ENCODE peak calls at places on chromosome 21, in nine cellular contexts. One of them, this sample, is unnamed.

GRCh38 chr21:31570824-31571425 is 88.6 kb upstream of the SOD1 start:
- DNase-seq in PC-3: no peak
- DNase-seq in tibial nerve: no peak
- DNase-seq in H54: no peak
- DNase-seq in T follicular helper cell: no peak
- DNase-seq in omental fat pad: no peak
- DNase-seq in BE2C: no peak
- DNase-seq in AG10803: no peak
- DNase-seq in stromal cell of bone marrow: no peak
- DNase-seq in this sample: no peak

GRCh38 chr21:25907573-25908275 is 173.0 kb downstream of the GABPA start:
- DNase-seq in H54: no peak
- DNase-seq in AG10803: no peak
- DNase-seq in PC-3: no peak
- DNase-seq in omental fat pad: no peak
- DNase-seq in BE2C: no peak
- DNase-seq in tibial nerve: no peak
- DNase-seq in T follicular helper cell: no peak
- DNase-seq in stromal cell of bone marrow: no peak
- DNase-seq in this sample: no peak

GRCh38 chr21:31514598-31514997 is 144.9 kb upstream of the SOD1 start:
- DNase-seq in T follicular helper cell: no peak
- DNase-seq in AG10803: no peak
- DNase-seq in H54: no peak
- DNase-seq in stromal cell of bone marrow: no peak
- DNase-seq in BE2C: peak
- DNase-seq in tibial nerve: peak
- DNase-seq in omental fat pad: no peak
- DNase-seq in PC-3: no peak
- DNase-seq in this sample: no peak

GRCh38 chr21:45945066-45945867 is 36.3 kb upstream of the COL6A1 start:
- DNase-seq in PC-3: no peak
- DNase-seq in H54: no peak
- DNase-seq in stromal cell of bone marrow: no peak
- DNase-seq in T follicular helper cell: no peak
- DNase-seq in BE2C: no peak
- DNase-seq in omental fat pad: no peak
- DNase-seq in AG10803: no peak
- DNase-seq in tibial nerve: no peak
- DNase-seq in this sample: no peak

GRCh38 chr21:34606051-34606450 is 8.9 kb downstream of the RCAN1 start:
- DNase-seq in BE2C: no peak
- DNase-seq in PC-3: no peak
- DNase-seq in H54: no peak
- DNase-seq in tibial nerve: no peak
- DNase-seq in stromal cell of bone marrow: no peak
- DNase-seq in AG10803: no peak
- DNase-seq in omental fat pad: no peak
- DNase-seq in T follicular helper cell: no peak
- DNase-seq in this sample: no peak

GRCh38 chr21:45078877-45079281 is 4.5 kb downstream of the ADARB1 start:
- DNase-seq in T follicular helper cell: peak
- DNase-seq in omental fat pad: no peak
- DNase-seq in H54: peak
- DNase-seq in AG10803: peak
- DNase-seq in PC-3: no peak
- DNase-seq in stromal cell of bone marrow: peak
- DNase-seq in tibial nerve: no peak
- DNase-seq in BE2C: no peak
- DNase-seq in this sample: no peak

GRCh38 chr21:28253378-28253777 is 739.3 kb downstream of the LTN1 start:
- DNase-seq in H54: no peak
- DNase-seq in tibial nerve: no peak
- DNase-seq in omental fat pad: no peak
- DNase-seq in AG10803: peak
- DNase-seq in stromal cell of bone marrow: no peak
- DNase-seq in PC-3: peak
- DNase-seq in T follicular helper cell: no peak
- DNase-seq in BE2C: no peak
- DNase-seq in this sample: no peak

GRCh38 chr21:38938343-38938742 is 132.6 kb downstream of the ETS2 start:
- DNase-seq in stromal cell of bone marrow: no peak
- DNase-seq in omental fat pad: no peak
- DNase-seq in PC-3: no peak
- DNase-seq in T follicular helper cell: no peak
- DNase-seq in BE2C: peak
- DNase-seq in tibial nerve: no peak
- DNase-seq in AG10803: peak
- DNase-seq in H54: no peak
- DNase-seq in this sample: peak

GRCh38 chr21:33587792-33588484 is 546 bp downstream of the DONSON start:
- DNase-seq in AG10803: peak
- DNase-seq in PC-3: peak
- DNase-seq in BE2C: peak
- DNase-seq in H54: peak
- DNase-seq in stromal cell of bone marrow: peak
- DNase-seq in omental fat pad: no peak
- DNase-seq in T follicular helper cell: no peak
- DNase-seq in tibial nerve: peak
- DNase-seq in this sample: peak

GRCh38 chr21:29342394-29342957 is 43.8 kb downstream of the BACH1 start:
- DNase-seq in BE2C: no peak
- DNase-seq in H54: peak
- DNase-seq in omental fat pad: no peak
- DNase-seq in AG10803: peak
- DNase-seq in stromal cell of bone marrow: peak
- DNase-seq in PC-3: peak
- DNase-seq in T follicular helper cell: no peak
- DNase-seq in tibial nerve: peak
- DNase-seq in this sample: no peak

GRCh38 chr21:43362928-43363314 is 64.0 kb downstream of the SIK1 start:
- DNase-seq in tibial nerve: no peak
- DNase-seq in BE2C: no peak
- DNase-seq in stromal cell of bone marrow: no peak
- DNase-seq in H54: no peak
- DNase-seq in AG10803: no peak
- DNase-seq in T follicular helper cell: no peak
- DNase-seq in PC-3: no peak
- DNase-seq in omental fat pad: no peak
- DNase-seq in this sample: no peak

GRCh38 chr21:39016740-39017315 is 166.4 kb downstream of the PSMG1 start:
- DNase-seq in T follicular helper cell: no peak
- DNase-seq in tibial nerve: no peak
- DNase-seq in H54: no peak
- DNase-seq in BE2C: no peak
- DNase-seq in omental fat pad: no peak
- DNase-seq in PC-3: no peak
- DNase-seq in stromal cell of bone marrow: no peak
- DNase-seq in AG10803: peak
- DNase-seq in this sample: peak

GRCh38 chr21:20997308-20997632 is 939 bp upstream of the NCAM2 start:
- DNase-seq in BE2C: no peak
- DNase-seq in tibial nerve: no peak
- DNase-seq in T follicular helper cell: no peak
- DNase-seq in omental fat pad: no peak
- DNase-seq in PC-3: no peak
- DNase-seq in AG10803: no peak
- DNase-seq in stromal cell of bone marrow: no peak
- DNase-seq in H54: no peak
- DNase-seq in this sample: no peak

GRCh38 chr21:42524341-42525227 is 10.9 kb downstream of the SLC37A1 start:
- DNase-seq in AG10803: peak
- DNase-seq in tibial nerve: peak
- DNase-seq in H54: no peak
- DNase-seq in stromal cell of bone marrow: no peak
- DNase-seq in PC-3: peak
- DNase-seq in T follicular helper cell: no peak
- DNase-seq in omental fat pad: no peak
- DNase-seq in BE2C: peak
- DNase-seq in this sample: peak

This sample was measured in KBM-7.